ENCODE peak calls at places on chromosomes 6 and 20, in nine cellular contexts. B, F, K, Q, X, G, J, S and W are unnamed samples.

GRCh38 chr20:46562373-46563169 is 12.1 kb upstream of the OCSTAMP start:
- DNase-seq in B (peak; percentile 45), F (peak; percentile 87), K (peak; percentile 68), Q (no peak), X (peak; percentile 47), G (peak; percentile 87), J (peak; percentile 69), S (peak; percentile 63), W (peak; percentile 95)

GRCh38 chr6:12967686-12968085 is 251.1 kb downstream of the PHACTR1 start:
- DNase-seq in B (peak; percentile 80), F (no peak), K (no peak), Q (no peak), X (no peak), G (no peak), J (no peak), S (peak; percentile 65), W (no peak)

GRCh38 chr6:36985384-36985962 is 523 bp downstream of the MTCH1 start:
- DNase-seq in B (no peak), F (peak; percentile 9), K (no peak), Q (no peak), X (no peak), G (no peak), J (no peak), S (no peak), W (no peak)

GRCh38 chr20:52348434-52348833 is 156.9 kb upstream of the ZFP64 start:
- DNase-seq in B (no peak), F (no peak), K (no peak), Q (no peak), X (no peak), G (no peak), J (no peak), S (no peak), W (no peak)

GRCh38 chr6:2855061-2855519 is 13.4 kb upstream of the SERPINB1 start:
- DNase-seq in B (no peak), F (no peak), K (no peak), Q (no peak), X (peak; percentile 13), G (no peak), J (no peak), S (no peak), W (peak; percentile 76)

GRCh38 chr20:58828141-58828540 is 22.6 kb downstream of the GNAS-AS1 start:
- DNase-seq in B (no peak), F (no peak), K (no peak), Q (no peak), X (no peak), G (no peak), J (no peak), S (no peak), W (no peak)

GRCh38 chr6:119323926-119324325 is 25.6 kb downstream of the MAN1A1 start:
- DNase-seq in B (no peak), F (no peak), K (no peak), Q (no peak), X (no peak), G (no peak), J (no peak), S (no peak), W (no peak)

GRCh38 chr20:34232494-34233087 is 8.6 kb upstream of the ASIP start:
- DNase-seq in B (no peak), F (no peak), K (no peak), Q (no peak), X (no peak), G (no peak), J (no peak), S (no peak), W (no peak)

GRCh38 chr6:44247338-44248302 is 719 bp downstream of the HSP90AB1 start:
- DNase-seq in B (peak; percentile 58), F (peak; percentile 65), K (no peak), Q (no peak), X (peak; percentile 56), G (peak; percentile 53), J (peak; percentile 63), S (peak; percentile 53), W (peak; percentile 78)

GRCh38 chr6:33729059-33729458 is 17.6 kb upstream of the UQCC2 start:
- DNase-seq in B (no peak), F (no peak), K (no peak), Q (no peak), X (no peak), G (no peak), J (no peak), S (no peak), W (no peak)

GRCh38 chr6:166738361-166738760 is 111.3 kb upstream of the RPS6KA2 start:
- DNase-seq in B (no peak), F (no peak), K (no peak), Q (no peak), X (no peak), G (no peak), J (no peak), S (no peak), W (no peak)

GRCh38 chr6:142440603-142441293 is 138.9 kb downstream of the ADGRG6 start:
- DNase-seq in B (no peak), F (no peak), K (no peak), Q (no peak), X (no peak), G (no peak), J (no peak), S (no peak), W (no peak)

GRCh38 chr20:51345601-51346101 is 196.9 kb downstream of the NFATC2 start:
- DNase-seq in B (peak; percentile 71), F (no peak), K (no peak), Q (no peak), X (peak; percentile 80), G (no peak), J (no peak), S (peak; percentile 57), W (no peak)

GRCh38 chr6:155543141-155543870 is 87.7 kb upstream of the NOX3 start:
- DNase-seq in B (no peak), F (no peak), K (no peak), Q (no peak), X (no peak), G (no peak), J (no peak), S (no peak), W (no peak)

GRCh38 chr6:142926494-142927273 is 18.3 kb downstream of the HIVEP2 start:
- DNase-seq in B (peak; percentile 85), F (no peak), K (no peak), Q (no peak), X (peak; percentile 84), G (peak; percentile 46), J (peak; percentile 63), S (peak; percentile 85), W (peak; percentile 80)

GRCh38 chr20:36604952-36605308 is 649 bp upstream of the RAB5IF start:
- DNase-seq in B (no peak), F (peak; percentile 59), K (peak; percentile 49), Q (no peak), X (no peak), G (no peak), J (no peak), S (no peak), W (no peak)

GRCh38 chr20:34861386-34862084 is 11.1 kb downstream of the GGT7 start:
- DNase-seq in B (no peak), F (no peak), K (peak; percentile 84), Q (no peak), X (no peak), G (peak; percentile 75), J (no peak), S (no peak), W (no peak)

GRCh38 chr20:9500121-9500911 is 14.1 kb upstream of the LAMP5 start:
- DNase-seq in B (no peak), F (no peak), K (no peak), Q (no peak), X (no peak), G (no peak), J (no peak), S (no peak), W (peak; percentile 68)

GRCh38 chr6:83417880-83418663 is 12.8 kb downstream of the ME1 start:
- DNase-seq in B (peak; percentile 67), F (peak; percentile 4), K (peak; percentile 31), Q (peak; percentile 39), X (peak; percentile 77), G (peak; percentile 34), J (no peak), S (peak; percentile 83), W (peak; percentile 63)

GRCh38 chr20:44054118-44054517 is 132.9 kb downstream of the JPH2 start:
- DNase-seq in B (no peak), F (no peak), K (no peak), Q (no peak), X (no peak), G (no peak), J (no peak), S (no peak), W (no peak)

GRCh38 chr6:165636015-165636414 is 27.0 kb downstream of the PDE10A start:
- DNase-seq in B (no peak), F (no peak), K (no peak), Q (no peak), X (peak; percentile 23), G (no peak), J (no peak), S (no peak), W (no peak)

GRCh38 chr6:14642106-14642505 is 524.5 kb downstream of the CD83 start:
- DNase-seq in B (no peak), F (no peak), K (no peak), Q (no peak), X (no peak), G (no peak), J (no peak), S (no peak), W (no peak)

GRCh38 chr20:36116813-36117441 is 37.6 kb upstream of the EPB41L1 start:
- DNase-seq in B (peak; percentile 34), F (no peak), K (no peak), Q (peak; percentile 49), X (peak; percentile 55), G (no peak), J (no peak), S (peak; percentile 91), W (no peak)